ENCODE peak calls at places on chromosomes 16 and 17, in seven cellular contexts. One of them, this sample, is unnamed.

GRCh38 chr16:17375388-17376304 is 95.1 kb downstream of the XYLT1 start:
- DNase-seq in SK-N-SH: peak
- DNase-seq in GM12878: no peak
- DNase-seq in HepG2: no peak
- DNase-seq in H1: no peak
- DNase-seq in GM12892: no peak
- DNase-seq in K562: no peak
- DNase-seq in this sample: no peak

GRCh38 chr17:37405955-37406634 is 541 bp downstream of the ACACA start:
- DNase-seq in SK-N-SH: no peak
- DNase-seq in GM12878: no peak
- DNase-seq in HepG2: no peak
- DNase-seq in H1: no peak
- DNase-seq in GM12892: no peak
- DNase-seq in K562: no peak
- DNase-seq in this sample: no peak

GRCh38 chr17:77566151-77566550 is 392.4 kb upstream of the TNRC6C start:
- DNase-seq in SK-N-SH: no peak
- DNase-seq in GM12878: no peak
- DNase-seq in HepG2: no peak
- DNase-seq in H1: no peak
- DNase-seq in GM12892: no peak
- DNase-seq in K562: no peak
- DNase-seq in this sample: no peak

GRCh38 chr16:82671743-82672142 is 45.0 kb downstream of the CDH13 start:
- DNase-seq in SK-N-SH: no peak
- DNase-seq in GM12878: no peak
- DNase-seq in HepG2: no peak
- DNase-seq in H1: no peak
- DNase-seq in GM12892: no peak
- DNase-seq in K562: no peak
- DNase-seq in this sample: no peak

GRCh38 chr17:50684612-50685333 is 22.9 kb downstream of the ANKRD40 start:
- DNase-seq in SK-N-SH: no peak
- DNase-seq in GM12878: no peak
- DNase-seq in HepG2: peak
- DNase-seq in H1: no peak
- DNase-seq in GM12892: no peak
- DNase-seq in K562: peak
- DNase-seq in this sample: no peak

GRCh38 chr16:85674418-85674755 is 14.4 kb downstream of the GINS2 start:
- DNase-seq in SK-N-SH: no peak
- DNase-seq in GM12878: no peak
- DNase-seq in HepG2: no peak
- DNase-seq in H1: no peak
- DNase-seq in GM12892: no peak
- DNase-seq in K562: no peak
- DNase-seq in this sample: no peak

GRCh38 chr16:68948230-68948910 is 105.0 kb downstream of the TANGO6 start:
- DNase-seq in SK-N-SH: no peak
- DNase-seq in GM12878: no peak
- DNase-seq in HepG2: no peak
- DNase-seq in H1: no peak
- DNase-seq in GM12892: no peak
- DNase-seq in K562: no peak
- DNase-seq in this sample: no peak

GRCh38 chr17:45123930-45124796 is 8.2 kb downstream of the PLCD3 start:
- DNase-seq in SK-N-SH: peak
- DNase-seq in GM12878: no peak
- DNase-seq in HepG2: peak
- DNase-seq in H1: no peak
- DNase-seq in GM12892: no peak
- DNase-seq in K562: peak
- DNase-seq in this sample: no peak

GRCh38 chr17:48051706-48052486 is 3.7 kb downstream of the NFE2L1 start:
- DNase-seq in SK-N-SH: no peak
- DNase-seq in GM12878: no peak
- DNase-seq in HepG2: peak
- DNase-seq in H1: no peak
- DNase-seq in GM12892: no peak
- DNase-seq in K562: peak
- DNase-seq in this sample: no peak
- TF ChIP-seq TAF1 in SK-N-SH: no peak
- TF ChIP-seq TAF1 in GM12878: no peak
- TF ChIP-seq TAF1 in HepG2: no peak
- TF ChIP-seq TAF1 in H1: no peak
- TF ChIP-seq TAF1 in GM12892: no peak
- TF ChIP-seq TAF1 in K562: no peak
- TF ChIP-seq TAF1 in this sample: no peak

GRCh38 chr16:26594666-26595065 is 472.1 kb upstream of the C16orf82 start:
- DNase-seq in SK-N-SH: no peak
- DNase-seq in GM12878: no peak
- DNase-seq in HepG2: no peak
- DNase-seq in H1: no peak
- DNase-seq in GM12892: no peak
- DNase-seq in K562: no peak
- DNase-seq in this sample: no peak

GRCh38 chr16:26595199-26595598 is 471.5 kb upstream of the C16orf82 start:
- DNase-seq in SK-N-SH: no peak
- DNase-seq in GM12878: no peak
- DNase-seq in HepG2: no peak
- DNase-seq in H1: no peak
- DNase-seq in GM12892: no peak
- DNase-seq in K562: no peak
- DNase-seq in this sample: no peak

GRCh38 chr16:26598061-26598460 is 468.7 kb upstream of the C16orf82 start:
- DNase-seq in SK-N-SH: no peak
- DNase-seq in GM12878: no peak
- DNase-seq in HepG2: no peak
- DNase-seq in H1: no peak
- DNase-seq in GM12892: no peak
- DNase-seq in K562: peak
- DNase-seq in this sample: no peak

GRCh38 chr16:26599786-26600107 is 467.0 kb upstream of the C16orf82 start:
- DNase-seq in SK-N-SH: no peak
- DNase-seq in GM12878: no peak
- DNase-seq in HepG2: no peak
- DNase-seq in H1: no peak
- DNase-seq in GM12892: no peak
- DNase-seq in K562: no peak
- DNase-seq in this sample: no peak

GRCh38 chr16:26598989-26599785 is 467.5 kb upstream of the C16orf82 start:
- DNase-seq in SK-N-SH: no peak
- DNase-seq in GM12878: no peak
- DNase-seq in HepG2: no peak
- DNase-seq in H1: peak
- DNase-seq in GM12892: no peak
- DNase-seq in K562: no peak
- DNase-seq in this sample: no peak
- TF ChIP-seq TAF1 in SK-N-SH: no peak
- TF ChIP-seq TAF1 in GM12878: no peak
- TF ChIP-seq TAF1 in HepG2: no peak
- TF ChIP-seq TAF1 in H1: no peak
- TF ChIP-seq TAF1 in GM12892: no peak
- TF ChIP-seq TAF1 in K562: no peak
- TF ChIP-seq TAF1 in this sample: no peak

DNA sequence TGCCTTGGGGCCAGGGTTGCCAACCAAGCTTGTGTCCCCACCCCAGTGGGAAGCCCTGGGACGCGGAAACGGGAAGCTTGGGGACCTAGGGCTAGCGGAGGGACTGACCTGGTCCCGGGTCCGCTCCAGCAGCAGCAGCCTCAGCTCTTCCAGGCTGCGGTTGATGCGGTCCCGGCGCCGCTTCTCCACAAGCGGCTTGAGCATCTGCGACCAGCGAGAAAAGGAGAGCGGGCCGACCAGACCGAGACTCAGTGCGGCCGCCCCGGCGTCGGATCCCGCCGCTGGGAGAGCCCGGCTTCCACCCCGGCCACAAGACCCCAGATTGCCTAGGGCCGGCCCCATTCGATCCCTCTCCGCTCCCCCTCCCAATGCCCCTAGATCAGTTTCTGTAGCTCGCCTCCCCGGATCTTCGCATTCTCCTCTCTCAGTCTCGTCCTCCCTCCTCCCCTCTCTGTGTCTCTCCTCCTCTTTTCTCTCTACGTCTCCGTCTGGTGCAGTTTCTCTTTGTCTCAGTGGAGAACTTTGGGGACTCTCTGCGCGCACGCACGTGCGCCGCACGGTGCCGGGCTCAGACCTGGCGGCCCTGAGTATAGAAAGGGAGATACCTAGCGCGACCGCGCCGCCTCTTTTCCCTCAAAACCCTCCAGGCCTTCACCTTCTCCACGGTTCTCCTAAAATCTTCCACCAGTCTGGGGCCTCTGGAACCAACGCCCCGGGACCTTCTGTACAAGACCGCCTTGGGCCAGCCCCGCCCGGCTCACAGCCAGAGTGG is 797 bp downstream of the HES7 start:
- DNase-seq in SK-N-SH: peak
- DNase-seq in GM12878: no peak
- DNase-seq in HepG2: no peak
- DNase-seq in H1: no peak
- DNase-seq in GM12892: no peak
- DNase-seq in K562: no peak
- DNase-seq in this sample: no peak
- TF ChIP-seq TAF1 in SK-N-SH: no peak
- TF ChIP-seq TAF1 in GM12878: no peak
- TF ChIP-seq TAF1 in HepG2: no peak
- TF ChIP-seq TAF1 in H1: no peak
- TF ChIP-seq TAF1 in GM12892: no peak
- TF ChIP-seq TAF1 in K562: no peak
- TF ChIP-seq TAF1 in this sample: no peak

DNA sequence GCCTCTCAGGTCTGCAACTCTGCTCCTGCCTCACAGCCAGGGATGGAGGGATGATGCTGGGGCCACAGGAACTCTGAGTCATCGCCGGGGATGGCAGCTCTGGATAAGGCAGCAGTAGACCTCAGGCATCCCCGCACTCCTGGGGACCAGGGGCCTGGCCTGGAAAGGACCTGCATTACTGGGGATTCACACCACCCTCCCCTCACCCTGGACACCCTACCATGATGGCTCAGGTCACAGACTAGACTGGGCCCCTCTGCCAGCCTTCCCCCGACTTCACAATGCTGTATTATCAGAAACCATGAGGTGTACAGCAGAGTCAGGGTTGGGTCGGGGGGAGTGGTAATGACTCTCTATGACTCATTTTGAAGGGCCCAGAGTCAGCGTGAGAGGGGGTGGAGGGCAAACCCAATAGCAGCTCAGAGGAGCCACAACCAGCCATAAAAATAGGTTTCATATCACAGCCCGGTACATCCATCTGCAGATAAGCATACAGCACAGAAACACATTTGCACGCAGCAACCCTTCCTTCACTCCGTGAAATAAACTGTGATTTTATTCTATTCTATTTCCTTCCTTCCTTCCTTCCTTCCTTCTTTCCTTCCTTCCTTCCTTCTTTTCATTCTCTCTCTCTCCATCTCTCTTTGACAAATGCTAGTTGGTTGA is 28.8 kb downstream of the DYNLRB2 start:
- DNase-seq in SK-N-SH: no peak
- DNase-seq in GM12878: no peak
- DNase-seq in HepG2: no peak
- DNase-seq in H1: no peak
- DNase-seq in GM12892: peak
- DNase-seq in K562: no peak
- DNase-seq in this sample: peak
- TF ChIP-seq TAF1 in SK-N-SH: no peak
- TF ChIP-seq TAF1 in GM12878: no peak
- TF ChIP-seq TAF1 in HepG2: no peak
- TF ChIP-seq TAF1 in H1: no peak
- TF ChIP-seq TAF1 in GM12892: no peak
- TF ChIP-seq TAF1 in K562: no peak
- TF ChIP-seq TAF1 in this sample: no peak

GRCh38 chr16:72172105-72173034 is at the start of gene PMFBP1:
- DNase-seq in SK-N-SH: no peak
- DNase-seq in GM12878: peak
- DNase-seq in HepG2: peak
- DNase-seq in H1: no peak
- DNase-seq in GM12892: peak
- DNase-seq in K562: peak
- DNase-seq in this sample: peak
- TF ChIP-seq TAF1 in SK-N-SH: no peak
- TF ChIP-seq TAF1 in GM12878: no peak
- TF ChIP-seq TAF1 in HepG2: no peak
- TF ChIP-seq TAF1 in H1: no peak
- TF ChIP-seq TAF1 in GM12892: no peak
- TF ChIP-seq TAF1 in K562: no peak
- TF ChIP-seq TAF1 in this sample: no peak

GRCh38 chr17:81840826-81841778 is 6.3 kb upstream of the PPP1R27 start:
- DNase-seq in SK-N-SH: no peak
- DNase-seq in GM12878: no peak
- DNase-seq in HepG2: no peak
- DNase-seq in H1: no peak
- DNase-seq in GM12892: no peak
- DNase-seq in K562: no peak
- DNase-seq in this sample: no peak
- TF ChIP-seq TAF1 in SK-N-SH: no peak
- TF ChIP-seq TAF1 in GM12878: no peak
- TF ChIP-seq TAF1 in HepG2: no peak
- TF ChIP-seq TAF1 in H1: no peak
- TF ChIP-seq TAF1 in GM12892: no peak
- TF ChIP-seq TAF1 in K562: no peak
- TF ChIP-seq TAF1 in this sample: no peak

DNA sequence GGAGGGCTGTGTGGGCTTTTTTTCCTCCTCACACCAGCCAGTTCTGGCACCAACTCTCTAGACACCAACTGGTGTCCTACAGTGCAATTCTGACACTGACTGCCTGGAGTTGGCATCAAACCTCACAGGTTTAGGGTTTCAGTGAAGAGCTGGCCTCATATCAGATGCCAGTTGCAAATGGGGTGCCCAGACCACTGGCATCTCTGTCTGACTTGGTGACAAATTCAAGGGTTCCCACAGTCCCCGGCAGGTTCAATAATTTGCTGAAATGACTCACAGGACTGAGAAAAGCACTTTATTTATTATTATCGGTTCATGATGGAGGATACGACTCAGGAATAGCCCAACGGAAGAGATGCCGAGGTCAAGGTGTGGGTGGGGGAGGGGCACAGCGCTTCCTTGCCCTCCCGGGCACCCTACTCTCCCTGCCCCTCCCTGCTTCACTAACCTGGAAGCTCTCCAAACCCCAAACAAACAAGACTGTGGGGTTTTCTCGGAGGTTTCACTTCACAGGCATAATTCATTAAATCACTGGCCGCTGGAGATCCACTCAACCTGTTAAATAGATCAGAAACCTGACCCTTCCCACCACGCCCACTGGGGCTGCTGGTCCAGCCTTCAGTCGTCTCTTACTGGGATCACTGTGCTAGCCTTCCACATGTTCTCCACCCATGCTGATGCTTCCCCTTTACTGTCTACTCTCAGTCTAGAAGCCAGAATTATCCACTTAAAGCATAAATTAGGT is 1.7 kb upstream of the NLRP1 start:
- DNase-seq in SK-N-SH: no peak
- DNase-seq in GM12878: peak
- DNase-seq in HepG2: no peak
- DNase-seq in H1: no peak
- DNase-seq in GM12892: no peak
- DNase-seq in K562: peak
- DNase-seq in this sample: no peak
- TF ChIP-seq TAF1 in SK-N-SH: no peak
- TF ChIP-seq TAF1 in GM12878: no peak
- TF ChIP-seq TAF1 in HepG2: no peak
- TF ChIP-seq TAF1 in H1: no peak
- TF ChIP-seq TAF1 in GM12892: no peak
- TF ChIP-seq TAF1 in K562: no peak
- TF ChIP-seq TAF1 in this sample: no peak

This sample was measured in GM12891.